ENCODE peak calls at places on chromosomes 16 and 17, in seven cellular contexts. One of them, this sample, is unnamed.
A peak's percentile ranks its signal among the peaks of the same experiment; 100 is the strongest.

GRCh38 chr17:59004338-59005111 is 102.2 kb downstream of the TRIM37 start:
- DNase-seq in ovary: peak; percentile 58
- DNase-seq in uterus: peak; percentile 50
- DNase-seq in heart left ventricle: no peak
- DNase-seq in H1: peak; percentile 79
- DNase-seq in A549: peak; percentile 70
- DNase-seq in GM12878: peak; percentile 48
- DNase-seq in this sample: peak; percentile 87

GRCh38 chr16:55479560-55480197 is 681 bp downstream of the MMP2 start:
- DNase-seq in GM12878: no peak
- DNase-seq in A549: no peak
- DNase-seq in heart left ventricle: no peak
- DNase-seq in ovary: peak; percentile 58
- DNase-seq in uterus: no peak
- DNase-seq in H1: no peak
- DNase-seq in this sample: no peak

GRCh38 chr16:549544-550263 is 10.5 kb upstream of the PRR35 start:
- DNase-seq in uterus: no peak
- DNase-seq in H1: peak; percentile 86
- DNase-seq in A549: no peak
- DNase-seq in heart left ventricle: no peak
- DNase-seq in ovary: no peak
- DNase-seq in GM12878: no peak
- DNase-seq in this sample: peak; percentile 37

GRCh38 chr16:3957344-3957980 is 76.9 kb upstream of the CREBBP start:
- DNase-seq in uterus: no peak
- DNase-seq in ovary: no peak
- DNase-seq in A549: no peak
- DNase-seq in GM12878: no peak
- DNase-seq in H1: no peak
- DNase-seq in heart left ventricle: no peak
- DNase-seq in this sample: no peak

GRCh38 chr16:55019419-55020131 is 88.9 kb downstream of the IRX5 start:
- DNase-seq in uterus: no peak
- DNase-seq in GM12878: no peak
- DNase-seq in ovary: no peak
- DNase-seq in A549: no peak
- DNase-seq in heart left ventricle: no peak
- DNase-seq in H1: no peak
- DNase-seq in this sample: no peak

GRCh38 chr17:57092779-57093178 is 7.7 kb downstream of the AKAP1 start:
- DNase-seq in uterus: no peak
- DNase-seq in H1: no peak
- DNase-seq in heart left ventricle: no peak
- DNase-seq in ovary: no peak
- DNase-seq in A549: no peak
- DNase-seq in GM12878: no peak
- DNase-seq in this sample: no peak

GRCh38 chr17:59361916-59362810 is 30.7 kb downstream of the YPEL2 start:
- DNase-seq in A549: no peak
- DNase-seq in GM12878: peak; percentile 86
- DNase-seq in H1: no peak
- DNase-seq in uterus: no peak
- DNase-seq in ovary: no peak
- DNase-seq in heart left ventricle: no peak
- DNase-seq in this sample: no peak

GRCh38 chr17:2058521-2059124 is 3.7 kb downstream of the HIC1 start:
- DNase-seq in GM12878: no peak
- DNase-seq in ovary: peak; percentile 84
- DNase-seq in heart left ventricle: peak; percentile 93
- DNase-seq in A549: peak; percentile 80
- DNase-seq in uterus: peak; percentile 84
- DNase-seq in H1: peak; percentile 94
- DNase-seq in this sample: peak; percentile 78

GRCh38 chr16:51009813-51010212 is 141.3 kb downstream of the SALL1 start:
- DNase-seq in ovary: no peak
- DNase-seq in A549: no peak
- DNase-seq in uterus: no peak
- DNase-seq in GM12878: no peak
- DNase-seq in heart left ventricle: no peak
- DNase-seq in H1: no peak
- DNase-seq in this sample: no peak

GRCh38 chr16:75260856-75261589 is 9.6 kb upstream of the BCAR1 start:
- DNase-seq in heart left ventricle: no peak
- DNase-seq in A549: no peak
- DNase-seq in H1: no peak
- DNase-seq in ovary: no peak
- DNase-seq in uterus: no peak
- DNase-seq in GM12878: no peak
- DNase-seq in this sample: no peak

GRCh38 chr17:29533976-29534375 is 32.9 kb downstream of the ABHD15 start:
- DNase-seq in H1: no peak
- DNase-seq in A549: no peak
- DNase-seq in ovary: no peak
- DNase-seq in heart left ventricle: no peak
- DNase-seq in GM12878: no peak
- DNase-seq in uterus: no peak
- DNase-seq in this sample: no peak

GRCh38 chr17:64091116-64091515 is 38.8 kb downstream of the ERN1 start:
- DNase-seq in heart left ventricle: no peak
- DNase-seq in GM12878: peak; percentile 57
- DNase-seq in uterus: no peak
- DNase-seq in ovary: no peak
- DNase-seq in A549: no peak
- DNase-seq in H1: no peak
- DNase-seq in this sample: no peak

GRCh38 chr17:59361386-59361785 is 29.9 kb downstream of the YPEL2 start:
- DNase-seq in GM12878: no peak
- DNase-seq in heart left ventricle: no peak
- DNase-seq in ovary: no peak
- DNase-seq in A549: peak; percentile 25
- DNase-seq in uterus: no peak
- DNase-seq in H1: no peak
- DNase-seq in this sample: no peak

GRCh38 chr17:17739388-17740066 is 58.3 kb downstream of the RAI1 start:
- DNase-seq in A549: peak; percentile 52
- DNase-seq in heart left ventricle: no peak
- DNase-seq in ovary: peak; percentile 68
- DNase-seq in H1: no peak
- DNase-seq in GM12878: no peak
- DNase-seq in uterus: peak; percentile 74
- DNase-seq in this sample: peak; percentile 11

DNA sequence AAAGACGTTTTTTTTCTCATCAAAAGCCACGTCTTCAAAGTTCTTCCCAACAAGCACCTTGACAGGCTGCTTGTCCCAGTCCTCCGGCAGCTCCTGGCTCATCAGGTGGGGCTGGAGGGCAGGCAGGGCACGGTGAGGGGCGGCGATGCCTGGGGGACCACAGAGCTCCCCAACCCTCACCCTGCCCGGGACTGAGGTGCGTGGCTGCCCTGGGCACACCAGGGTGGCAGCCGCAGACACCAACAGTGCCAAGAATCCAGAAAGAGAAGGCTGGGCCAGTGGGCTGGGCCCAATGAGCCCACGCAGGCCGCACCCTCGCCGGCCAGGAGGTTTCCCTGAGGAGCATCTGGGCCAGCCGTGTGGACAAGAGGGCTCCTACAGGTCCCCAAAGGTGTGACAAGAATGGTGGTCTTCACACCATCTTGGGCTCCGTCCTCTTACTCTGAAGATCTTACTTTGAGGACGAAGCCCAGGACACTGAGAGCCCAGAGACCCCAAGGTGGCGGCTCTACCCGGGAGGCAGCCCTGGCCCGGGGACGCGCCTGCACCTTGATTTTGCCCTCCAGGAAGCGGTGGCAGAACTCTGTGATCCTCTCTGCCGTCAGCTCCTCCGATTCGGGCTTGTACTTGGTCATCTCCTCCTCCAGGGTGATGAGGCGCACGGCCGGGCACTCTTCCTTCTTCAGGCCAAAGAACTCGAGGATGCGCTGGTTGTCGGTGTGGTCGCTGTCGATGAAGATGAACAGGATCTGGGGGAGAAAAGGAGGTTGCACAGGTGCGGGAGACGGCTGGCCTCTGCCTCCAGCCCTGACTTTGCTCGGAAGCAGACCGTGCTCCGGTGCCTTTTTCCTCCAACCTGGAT is 11.3 kb upstream of the PPP1R27 start:
- DNase-seq in ovary: no peak
- DNase-seq in uterus: no peak
- DNase-seq in heart left ventricle: no peak
- DNase-seq in GM12878: no peak
- DNase-seq in A549: no peak
- DNase-seq in H1: no peak
- DNase-seq in this sample: no peak
- TF ChIP-seq POLR2A in ovary: no peak
- TF ChIP-seq POLR2A in uterus: no peak
- TF ChIP-seq POLR2A in heart left ventricle: no peak
- TF ChIP-seq POLR2A in GM12878: peak; percentile 40
- TF ChIP-seq POLR2A in A549: no peak
- TF ChIP-seq POLR2A in H1: no peak
- TF ChIP-seq POLR2A in this sample: no peak

DNA sequence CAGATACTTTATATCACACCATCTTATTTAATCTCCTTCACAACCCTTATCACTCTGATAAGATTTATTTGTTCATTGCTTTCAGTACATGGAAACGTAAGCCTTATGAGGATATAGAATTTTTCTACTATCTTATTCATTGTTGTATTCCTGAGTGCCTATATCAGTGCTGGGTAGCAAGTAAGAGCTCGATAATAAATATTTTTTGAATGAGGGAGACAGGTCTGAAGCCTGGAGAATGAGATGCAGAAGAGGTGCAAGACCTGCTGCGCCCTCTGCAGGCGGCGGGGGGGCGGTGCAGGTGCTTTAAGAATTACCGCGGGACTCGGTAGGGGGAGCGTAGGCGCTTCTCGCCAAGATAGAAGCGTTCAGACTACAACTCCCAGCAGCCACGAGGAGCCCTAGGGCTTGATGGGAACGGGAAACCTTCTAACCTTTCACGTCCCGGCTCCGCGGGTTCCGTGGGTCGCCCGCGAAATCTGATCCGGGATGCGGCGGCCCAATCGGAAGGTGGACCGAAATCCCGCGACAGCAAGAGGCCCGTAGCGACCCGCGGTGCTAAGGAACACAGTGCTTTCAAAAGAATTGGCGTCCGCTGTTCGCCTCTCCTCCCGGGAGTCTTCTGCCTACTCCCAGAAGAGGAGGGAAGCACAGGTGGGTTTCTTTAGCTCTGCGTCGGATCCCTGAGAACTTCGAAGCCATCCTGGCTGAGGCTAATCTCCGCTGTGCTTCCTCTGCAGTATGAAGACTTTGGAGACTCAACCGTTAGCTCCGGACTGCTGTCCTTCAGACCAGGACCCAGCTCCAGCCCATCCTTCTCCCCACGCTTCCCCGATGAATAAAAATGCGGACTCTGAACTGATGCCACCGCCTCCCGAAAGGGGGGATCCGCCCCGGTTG is at the start of gene WRAP53:
- DNase-seq in heart left ventricle: peak; percentile 96
- DNase-seq in A549: peak; percentile 99
- DNase-seq in ovary: peak; percentile 96
- DNase-seq in uterus: peak; percentile 98
- DNase-seq in H1: peak; percentile 99
- DNase-seq in GM12878: peak; percentile 85
- DNase-seq in this sample: peak; percentile 97
- TF ChIP-seq POLR2A in heart left ventricle: no peak
- TF ChIP-seq POLR2A in A549: peak; percentile 66
- TF ChIP-seq POLR2A in ovary: peak; percentile 17
- TF ChIP-seq POLR2A in uterus: peak; percentile 31
- TF ChIP-seq POLR2A in H1: no peak
- TF ChIP-seq POLR2A in GM12878: peak; percentile 61
- TF ChIP-seq POLR2A in this sample: no peak

DNA sequence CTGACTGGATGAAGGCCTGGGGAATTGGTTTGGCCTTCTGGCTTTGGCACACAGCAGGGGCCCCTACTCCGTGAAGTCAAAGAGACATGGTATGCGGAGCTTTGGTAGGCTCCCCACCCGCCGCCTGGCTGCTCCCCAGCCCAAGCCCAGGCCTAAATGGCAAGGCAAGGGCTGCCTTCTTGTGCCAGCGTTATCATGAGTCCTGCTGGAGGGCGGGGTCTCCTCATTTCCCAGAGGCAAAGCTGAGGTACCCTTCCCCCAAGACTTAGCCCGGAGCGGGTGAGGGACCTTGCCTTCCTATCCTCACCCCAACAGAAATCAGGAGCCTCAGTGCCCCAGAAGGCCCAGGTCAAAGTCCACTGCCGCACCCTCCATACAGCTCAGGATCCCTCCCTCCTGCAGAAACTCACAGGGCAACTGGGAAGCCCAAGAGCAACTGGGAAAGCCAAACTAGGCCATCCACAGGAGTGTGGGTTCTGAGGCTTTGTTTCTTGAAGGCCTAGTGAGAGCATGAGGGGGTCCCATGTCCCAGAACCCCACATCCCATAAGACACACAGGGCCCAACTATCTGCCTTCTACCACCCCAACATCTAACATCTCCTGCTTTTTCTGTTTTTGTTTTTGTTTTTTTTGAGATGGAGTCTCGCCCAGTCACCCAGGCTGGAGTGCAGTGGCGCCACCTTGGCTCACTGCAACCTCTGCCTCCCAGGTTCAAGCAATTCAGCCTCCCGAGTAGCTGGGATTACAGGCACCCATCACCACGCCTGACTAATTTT is 9.3 kb downstream of the PGAP3 start:
- DNase-seq in A549: no peak
- DNase-seq in heart left ventricle: peak; percentile 45
- DNase-seq in H1: no peak
- DNase-seq in GM12878: no peak
- DNase-seq in uterus: no peak
- DNase-seq in ovary: no peak
- DNase-seq in this sample: no peak
- TF ChIP-seq POLR2A in A549: no peak
- TF ChIP-seq POLR2A in heart left ventricle: no peak
- TF ChIP-seq POLR2A in H1: no peak
- TF ChIP-seq POLR2A in GM12878: no peak
- TF ChIP-seq POLR2A in uterus: no peak
- TF ChIP-seq POLR2A in ovary: no peak
- TF ChIP-seq POLR2A in this sample: peak; percentile 40

GRCh38 chr17:7842950-7843535 is 9.0 kb downstream of the KDM6B start:
- DNase-seq in heart left ventricle: peak; percentile 82
- DNase-seq in GM12878: no peak
- DNase-seq in A549: peak; percentile 81
- DNase-seq in H1: peak; percentile 76
- DNase-seq in ovary: peak; percentile 64
- DNase-seq in uterus: peak; percentile 68
- DNase-seq in this sample: peak; percentile 75

GRCh38 chr17:7841309-7841621 is 7.2 kb downstream of the KDM6B start:
- DNase-seq in GM12878: no peak
- DNase-seq in heart left ventricle: no peak
- DNase-seq in ovary: no peak
- DNase-seq in H1: no peak
- DNase-seq in uterus: no peak
- DNase-seq in A549: no peak
- DNase-seq in this sample: no peak

GRCh38 chr17:7840875-7841274 is 6.9 kb downstream of the KDM6B start:
- DNase-seq in uterus: no peak
- DNase-seq in ovary: no peak
- DNase-seq in GM12878: no peak
- DNase-seq in heart left ventricle: no peak
- DNase-seq in A549: no peak
- DNase-seq in H1: no peak
- DNase-seq in this sample: no peak

GRCh38 chr17:7842380-7842949 is 8.4 kb downstream of the KDM6B start:
- DNase-seq in uterus: peak; percentile 78
- DNase-seq in ovary: peak; percentile 77
- DNase-seq in GM12878: no peak
- DNase-seq in heart left ventricle: peak; percentile 84
- DNase-seq in A549: peak; percentile 90
- DNase-seq in H1: peak; percentile 62
- DNase-seq in this sample: peak; percentile 87

GRCh38 chr17:7841622-7842379 is 7.8 kb downstream of the KDM6B start:
- DNase-seq in uterus: peak; percentile 94
- DNase-seq in ovary: peak; percentile 95
- DNase-seq in H1: peak; percentile 98
- DNase-seq in heart left ventricle: peak; percentile 95
- DNase-seq in A549: peak; percentile 92
- DNase-seq in GM12878: no peak
- DNase-seq in this sample: peak; percentile 94
- TF ChIP-seq POLR2A in uterus: peak; percentile 37
- TF ChIP-seq POLR2A in ovary: no peak
- TF ChIP-seq POLR2A in H1: no peak
- TF ChIP-seq POLR2A in heart left ventricle: no peak
- TF ChIP-seq POLR2A in A549: peak; percentile 23
- TF ChIP-seq POLR2A in GM12878: peak; percentile 70
- TF ChIP-seq POLR2A in this sample: peak; percentile 5